ENCODE peak calls at places on chromosomes 16 and 17, in five cellular contexts. D is effector memory CD4-positive, alpha-beta T cell; Y is NCI-H510A; P is ovary; J is activated T-helper 1 cell treated with Interleukin-2 at 50 U/mL for 16 hours. L is an unnamed sample.

GRCh38 chr16:10888320-10888937 is 11.4 kb downstream of the CIITA start:
- DNase-seq in D (no peak), Y (no peak), P (no peak), J (no peak), L (no peak)

GRCh38 chr17:8121531-8122390 is 2.1 kb downstream of the HES7 start:
- DNase-seq in D (no peak), Y (peak), P (peak), J (no peak), L (peak)

GRCh38 chr17:72634621-72635020 is 457.9 kb downstream of the SLC39A11 start:
- DNase-seq in D (no peak), Y (no peak), P (no peak), J (no peak), L (no peak)

GRCh38 chr17:14058051-14058450 is 11.3 kb upstream of the COX10 start:
- DNase-seq in D (no peak), Y (no peak), P (no peak), J (no peak), L (no peak)

GRCh38 chr17:12927541-12928425 is 90.0 kb downstream of the ELAC2 start:
- DNase-seq in D (no peak), Y (no peak), P (no peak), J (no peak), L (no peak)

GRCh38 chr16:23499801-23500200 is 10.5 kb downstream of the GGA2 start:
- DNase-seq in D (no peak), Y (no peak), P (no peak), J (no peak), L (no peak)

GRCh38 chr17:41987642-41988041 is 21.0 kb downstream of the CNP start:
- DNase-seq in D (no peak), Y (peak), P (no peak), J (no peak), L (no peak)

GRCh38 chr16:67333315-67333714 is 6.7 kb downstream of the LRRC36 start:
- DNase-seq in D (no peak), Y (no peak), P (no peak), J (no peak), L (no peak)

GRCh38 chr17:1961187-1961586 is 63.9 kb downstream of the RTN4RL1 start:
- DNase-seq in D (no peak), Y (no peak), P (no peak), J (no peak), L (no peak)

GRCh38 chr17:2400474-2400866 is 390 bp downstream of the MNT start:
- DNase-seq in D (peak), Y (peak), P (peak), J (peak), L (peak)

GRCh38 chr16:66580605-66581209 is 1.4 kb downstream of the CMTM2 start:
- DNase-seq in D (no peak), Y (no peak), P (no peak), J (no peak), L (no peak)

GRCh38 chr17:8965394-8966168 is at the start of gene PIK3R5:
- DNase-seq in D (peak), Y (no peak), P (no peak), J (peak), L (no peak)

GRCh38 chr17:59722623-59723022 is 15.2 kb downstream of the VMP1 start:
- DNase-seq in D (no peak), Y (no peak), P (no peak), J (no peak), L (no peak)

GRCh38 chr17:38981640-38982039 is 14.4 kb upstream of the FBXO47 start:
- DNase-seq in D (no peak), Y (no peak), P (no peak), J (no peak), L (no peak)

GRCh38 chr16:75007443-75007842 is 8.6 kb downstream of the ZNRF1 start:
- DNase-seq in D (no peak), Y (no peak), P (no peak), J (no peak), L (no peak)

GRCh38 chr17:31068291-31068690 is 26.5 kb upstream of the NF1 start:
- DNase-seq in D (no peak), Y (peak), P (no peak), J (peak), L (peak)

GRCh38 chr17:40071720-40072480 is 9.1 kb downstream of the THRA start:
- DNase-seq in D (no peak), Y (peak), P (peak), J (no peak), L (peak)

GRCh38 chr16:57639172-57639571 is 10.7 kb downstream of the ADGRG1 start:
- DNase-seq in D (no peak), Y (peak), P (peak), J (no peak), L (peak)

GRCh38 chr16:13390093-13390985 is 488.9 kb downstream of the SHISA9 start:
- DNase-seq in D (no peak), Y (no peak), P (no peak), J (no peak), L (no peak)

GRCh38 chr16:15490123-15490711 is 55.8 kb downstream of the BMERB1 start:
- DNase-seq in D (no peak), Y (no peak), P (no peak), J (no peak), L (no peak)

GRCh38 chr16:69890114-69890890 is 60.8 kb upstream of the CLEC18A start:
- DNase-seq in D (no peak), Y (peak), P (peak), J (no peak), L (peak)

GRCh38 chr17:10792156-10792555 is 11.7 kb downstream of the TMEM238L start:
- DNase-seq in D (no peak), Y (no peak), P (no peak), J (no peak), L (no peak)

GRCh38 chr17:44604149-44605115 is 47.1 kb downstream of the FZD2 start:
- DNase-seq in D (no peak), Y (no peak), P (no peak), J (no peak), L (no peak)

GRCh38 chr17:2365132-2365531 is 27.8 kb downstream of the SGSM2 start:
- DNase-seq in D (no peak), Y (no peak), P (no peak), J (no peak), L (no peak)

GRCh38 chr17:60163108-60163784 is 13.5 kb downstream of the CA4 start:
- DNase-seq in D (no peak), Y (no peak), P (no peak), J (no peak), L (no peak)

GRCh38 chr17:80002690-80003490 is 32.8 kb downstream of the TBC1D16 start:
- DNase-seq in D (no peak), Y (no peak), P (no peak), J (no peak), L (no peak)

GRCh38 chr17:80981062-80981902 is 10.4 kb upstream of the CHMP6 start:
- DNase-seq in D (peak), Y (no peak), P (no peak), J (peak), L (no peak)

GRCh38 chr17:1227917-1228751 is 42.1 kb upstream of the BHLHA9 start:
- DNase-seq in D (no peak), Y (no peak), P (peak), J (no peak), L (peak)

GRCh38 chr17:5121186-5121841 is 5.5 kb downstream of the USP6 start:
- DNase-seq in D (no peak), Y (no peak), P (no peak), J (no peak), L (no peak)

GRCh38 chr17:41060052-41060604 is at the start of gene KRTAP2-3:
- DNase-seq in D (no peak), Y (no peak), P (no peak), J (no peak), L (no peak)

GRCh38 chr17:29086628-29087332 is 43.8 kb downstream of the PIPOX start:
- DNase-seq in D (no peak), Y (no peak), P (no peak), J (no peak), L (no peak)

GRCh38 chr17:66675991-66676371 is 158.9 kb upstream of the CACNG5 start:
- DNase-seq in D (no peak), Y (no peak), P (no peak), J (no peak), L (peak)

GRCh38 chr16:5396880-5397279 is 299.3 kb upstream of the EEF2KMT start:
- DNase-seq in D (no peak), Y (no peak), P (no peak), J (no peak), L (no peak)

GRCh38 chr17:31327534-31328526 is 6.4 kb upstream of the EVI2A start:
- DNase-seq in D (no peak), Y (no peak), P (no peak), J (no peak), L (no peak)

GRCh38 chr16:75837264-75837663 is 111.0 kb upstream of the CPHXL start:
- DNase-seq in D (no peak), Y (no peak), P (no peak), J (no peak), L (no peak)

GRCh38 chr16:19872179-19872863 is 12.3 kb downstream of the GPRC5B start:
- DNase-seq in D (no peak), Y (no peak), P (no peak), J (no peak), L (peak)

GRCh38 chr17:17485420-17485819 is 8.6 kb downstream of the MED9 start:
- DNase-seq in D (no peak), Y (no peak), P (no peak), J (no peak), L (no peak)

L was measured in Ammon's horn.